ENCODE peak calls at places on chromosome 16, in six cellular contexts. One of them, this sample, is unnamed.

GRCh38 chr16:89193021-89193575 is 7.2 kb downstream of the SLC22A31 start:
- DNase-seq in activated effector memory CD4-positive, alpha-beta T cell treated with anti-CD3 and anti-CD28 coated beads, Interleukin-2, amount 50 U/mL, for 16 hours: peak
- DNase-seq in dermis microvascular lymphatic vessel endothelial cell: no peak
- DNase-seq in ascending aorta: peak
- DNase-seq in H54: peak
- DNase-seq in AG20443: peak
- DNase-seq in this sample: peak

GRCh38 chr16:76474048-76474447 is 196.8 kb downstream of the CNTNAP4 start:
- DNase-seq in activated effector memory CD4-positive, alpha-beta T cell treated with anti-CD3 and anti-CD28 coated beads, Interleukin-2, amount 50 U/mL, for 16 hours: no peak
- DNase-seq in dermis microvascular lymphatic vessel endothelial cell: no peak
- DNase-seq in ascending aorta: no peak
- DNase-seq in AG20443: no peak
- DNase-seq in H54: no peak
- DNase-seq in this sample: no peak

GRCh38 chr16:67562918-67563707 is 787 bp downstream of the CTCF start:
- DNase-seq in activated effector memory CD4-positive, alpha-beta T cell treated with anti-CD3 and anti-CD28 coated beads, Interleukin-2, amount 50 U/mL, for 16 hours: peak
- DNase-seq in AG20443: peak
- DNase-seq in H54: no peak
- DNase-seq in ascending aorta: peak
- DNase-seq in dermis microvascular lymphatic vessel endothelial cell: no peak
- DNase-seq in this sample: no peak

GRCh38 chr16:86901483-86901882 is 323.1 kb downstream of the FOXL1 start:
- DNase-seq in dermis microvascular lymphatic vessel endothelial cell: peak
- DNase-seq in activated effector memory CD4-positive, alpha-beta T cell treated with anti-CD3 and anti-CD28 coated beads, Interleukin-2, amount 50 U/mL, for 16 hours: no peak
- DNase-seq in AG20443: no peak
- DNase-seq in H54: peak
- DNase-seq in ascending aorta: no peak
- DNase-seq in this sample: no peak

GRCh38 chr16:12801511-12802042 is 2.1 kb downstream of the CPPED1 start:
- DNase-seq in dermis microvascular lymphatic vessel endothelial cell: peak
- DNase-seq in ascending aorta: peak
- DNase-seq in AG20443: peak
- DNase-seq in H54: peak
- DNase-seq in activated effector memory CD4-positive, alpha-beta T cell treated with anti-CD3 and anti-CD28 coated beads, Interleukin-2, amount 50 U/mL, for 16 hours: no peak
- DNase-seq in this sample: no peak

GRCh38 chr16:85170066-85171003 is 58.1 kb upstream of the CIBAR2 start:
- DNase-seq in ascending aorta: no peak
- DNase-seq in H54: no peak
- DNase-seq in activated effector memory CD4-positive, alpha-beta T cell treated with anti-CD3 and anti-CD28 coated beads, Interleukin-2, amount 50 U/mL, for 16 hours: no peak
- DNase-seq in dermis microvascular lymphatic vessel endothelial cell: no peak
- DNase-seq in AG20443: peak
- DNase-seq in this sample: peak

GRCh38 chr16:16985707-16986106 is 485.1 kb downstream of the XYLT1 start:
- DNase-seq in dermis microvascular lymphatic vessel endothelial cell: no peak
- DNase-seq in activated effector memory CD4-positive, alpha-beta T cell treated with anti-CD3 and anti-CD28 coated beads, Interleukin-2, amount 50 U/mL, for 16 hours: no peak
- DNase-seq in AG20443: no peak
- DNase-seq in ascending aorta: no peak
- DNase-seq in H54: no peak
- DNase-seq in this sample: no peak

GRCh38 chr16:57609541-57610401 is 18.7 kb upstream of the ADGRG1 start:
- DNase-seq in H54: no peak
- DNase-seq in dermis microvascular lymphatic vessel endothelial cell: peak
- DNase-seq in AG20443: no peak
- DNase-seq in activated effector memory CD4-positive, alpha-beta T cell treated with anti-CD3 and anti-CD28 coated beads, Interleukin-2, amount 50 U/mL, for 16 hours: peak
- DNase-seq in ascending aorta: peak
- DNase-seq in this sample: no peak

This sample was measured in 8988T.